ENCODE peak calls at places on chromosome 2, in seven cellular contexts. One of them, this sample, is unnamed.

GRCh38 chr2:240630771-240631560 is 5.7 kb downstream of the GPR35 start:
- DNase-seq in progenitor cell of endocrine pancreas: no peak
- DNase-seq in activated T-cell treated with anti-CD3 and anti-CD28 coated beads for 24 hours: no peak
- DNase-seq in stimulated activated CD8-positive, alpha-beta memory T cell treated with anti-CD3 and anti-CD28 coated beads, Interleukin-2, amount 100 ng/mL, for 1 hour: no peak
- DNase-seq in fibroblast of lung: no peak
- DNase-seq in astrocyte of the hippocampus: no peak
- DNase-seq in activated naive CD4-positive, alpha-beta T cell: no peak
- DNase-seq in this sample: no peak

GRCh38 chr2:64488050-64488974 is 34.4 kb downstream of the LGALSL start:
- DNase-seq in progenitor cell of endocrine pancreas: peak; percentile 75
- DNase-seq in activated T-cell treated with anti-CD3 and anti-CD28 coated beads for 24 hours: peak; percentile 71
- DNase-seq in stimulated activated CD8-positive, alpha-beta memory T cell treated with anti-CD3 and anti-CD28 coated beads, Interleukin-2, amount 100 ng/mL, for 1 hour: peak; percentile 68
- DNase-seq in fibroblast of lung: peak; percentile 66
- DNase-seq in astrocyte of the hippocampus: peak; percentile 69
- DNase-seq in activated naive CD4-positive, alpha-beta T cell: peak; percentile 75
- DNase-seq in this sample: peak; percentile 62

GRCh38 chr2:42722328-42723190 is 41.4 kb downstream of the OXER1 start:
- DNase-seq in progenitor cell of endocrine pancreas: no peak
- DNase-seq in activated T-cell treated with anti-CD3 and anti-CD28 coated beads for 24 hours: no peak
- DNase-seq in stimulated activated CD8-positive, alpha-beta memory T cell treated with anti-CD3 and anti-CD28 coated beads, Interleukin-2, amount 100 ng/mL, for 1 hour: no peak
- DNase-seq in fibroblast of lung: peak; percentile 88
- DNase-seq in astrocyte of the hippocampus: peak; percentile 93
- DNase-seq in activated naive CD4-positive, alpha-beta T cell: no peak
- DNase-seq in this sample: no peak

GRCh38 chr2:102147935-102148334 is 5.4 kb downstream of the IL1R1 start:
- DNase-seq in progenitor cell of endocrine pancreas: no peak
- DNase-seq in activated T-cell treated with anti-CD3 and anti-CD28 coated beads for 24 hours: peak; percentile 62
- DNase-seq in stimulated activated CD8-positive, alpha-beta memory T cell treated with anti-CD3 and anti-CD28 coated beads, Interleukin-2, amount 100 ng/mL, for 1 hour: no peak
- DNase-seq in fibroblast of lung: no peak
- DNase-seq in astrocyte of the hippocampus: peak; percentile 54
- DNase-seq in activated naive CD4-positive, alpha-beta T cell: no peak
- DNase-seq in this sample: no peak

GRCh38 chr2:11774600-11774999 is 28.2 kb downstream of the LPIN1 start:
- DNase-seq in progenitor cell of endocrine pancreas: no peak
- DNase-seq in activated T-cell treated with anti-CD3 and anti-CD28 coated beads for 24 hours: no peak
- DNase-seq in stimulated activated CD8-positive, alpha-beta memory T cell treated with anti-CD3 and anti-CD28 coated beads, Interleukin-2, amount 100 ng/mL, for 1 hour: no peak
- DNase-seq in fibroblast of lung: no peak
- DNase-seq in astrocyte of the hippocampus: no peak
- DNase-seq in activated naive CD4-positive, alpha-beta T cell: no peak
- DNase-seq in this sample: no peak

GRCh38 chr2:200159829-200160781 is 146.4 kb upstream of the SPATS2L start:
- DNase-seq in progenitor cell of endocrine pancreas: no peak
- DNase-seq in activated T-cell treated with anti-CD3 and anti-CD28 coated beads for 24 hours: no peak
- DNase-seq in stimulated activated CD8-positive, alpha-beta memory T cell treated with anti-CD3 and anti-CD28 coated beads, Interleukin-2, amount 100 ng/mL, for 1 hour: no peak
- DNase-seq in fibroblast of lung: peak; percentile 48
- DNase-seq in astrocyte of the hippocampus: peak; percentile 41
- DNase-seq in activated naive CD4-positive, alpha-beta T cell: no peak
- DNase-seq in this sample: no peak

GRCh38 chr2:191166111-191166755 is 15.4 kb upstream of the STAT4 start:
- DNase-seq in progenitor cell of endocrine pancreas: no peak
- DNase-seq in activated T-cell treated with anti-CD3 and anti-CD28 coated beads for 24 hours: no peak
- DNase-seq in stimulated activated CD8-positive, alpha-beta memory T cell treated with anti-CD3 and anti-CD28 coated beads, Interleukin-2, amount 100 ng/mL, for 1 hour: no peak
- DNase-seq in fibroblast of lung: peak; percentile 94
- DNase-seq in astrocyte of the hippocampus: peak; percentile 58
- DNase-seq in activated naive CD4-positive, alpha-beta T cell: no peak
- DNase-seq in this sample: no peak

GRCh38 chr2:67463810-67464209 is 66.7 kb downstream of the ETAA1 start:
- DNase-seq in progenitor cell of endocrine pancreas: no peak
- DNase-seq in activated T-cell treated with anti-CD3 and anti-CD28 coated beads for 24 hours: no peak
- DNase-seq in stimulated activated CD8-positive, alpha-beta memory T cell treated with anti-CD3 and anti-CD28 coated beads, Interleukin-2, amount 100 ng/mL, for 1 hour: no peak
- DNase-seq in fibroblast of lung: peak; percentile 51
- DNase-seq in astrocyte of the hippocampus: peak; percentile 85
- DNase-seq in activated naive CD4-positive, alpha-beta T cell: no peak
- DNase-seq in this sample: peak; percentile 87

GRCh38 chr2:24272907-24273306 is 87.4 kb downstream of the ITSN2 start:
- DNase-seq in progenitor cell of endocrine pancreas: no peak
- DNase-seq in activated T-cell treated with anti-CD3 and anti-CD28 coated beads for 24 hours: no peak
- DNase-seq in stimulated activated CD8-positive, alpha-beta memory T cell treated with anti-CD3 and anti-CD28 coated beads, Interleukin-2, amount 100 ng/mL, for 1 hour: no peak
- DNase-seq in fibroblast of lung: no peak
- DNase-seq in astrocyte of the hippocampus: no peak
- DNase-seq in activated naive CD4-positive, alpha-beta T cell: no peak
- DNase-seq in this sample: no peak

GRCh38 chr2:65708129-65708528 is 275.7 kb upstream of the SPRED2 start:
- DNase-seq in progenitor cell of endocrine pancreas: no peak
- DNase-seq in activated T-cell treated with anti-CD3 and anti-CD28 coated beads for 24 hours: no peak
- DNase-seq in stimulated activated CD8-positive, alpha-beta memory T cell treated with anti-CD3 and anti-CD28 coated beads, Interleukin-2, amount 100 ng/mL, for 1 hour: no peak
- DNase-seq in fibroblast of lung: peak; percentile 23
- DNase-seq in astrocyte of the hippocampus: peak; percentile 21
- DNase-seq in activated naive CD4-positive, alpha-beta T cell: no peak
- DNase-seq in this sample: no peak

GRCh38 chr2:241234962-241235361 is 46.5 kb downstream of the ANO7 start:
- DNase-seq in progenitor cell of endocrine pancreas: no peak
- DNase-seq in activated T-cell treated with anti-CD3 and anti-CD28 coated beads for 24 hours: no peak
- DNase-seq in stimulated activated CD8-positive, alpha-beta memory T cell treated with anti-CD3 and anti-CD28 coated beads, Interleukin-2, amount 100 ng/mL, for 1 hour: no peak
- DNase-seq in fibroblast of lung: no peak
- DNase-seq in astrocyte of the hippocampus: no peak
- DNase-seq in activated naive CD4-positive, alpha-beta T cell: no peak
- DNase-seq in this sample: no peak

GRCh38 chr2:40592223-40592622 is 140.3 kb upstream of the SLC8A1 start:
- DNase-seq in progenitor cell of endocrine pancreas: no peak
- DNase-seq in activated T-cell treated with anti-CD3 and anti-CD28 coated beads for 24 hours: no peak
- DNase-seq in stimulated activated CD8-positive, alpha-beta memory T cell treated with anti-CD3 and anti-CD28 coated beads, Interleukin-2, amount 100 ng/mL, for 1 hour: no peak
- DNase-seq in fibroblast of lung: no peak
- DNase-seq in astrocyte of the hippocampus: no peak
- DNase-seq in activated naive CD4-positive, alpha-beta T cell: no peak
- DNase-seq in this sample: no peak

GRCh38 chr2:73085691-73086090 is 14.2 kb upstream of the SFXN5 start:
- DNase-seq in progenitor cell of endocrine pancreas: peak; percentile 80
- DNase-seq in activated T-cell treated with anti-CD3 and anti-CD28 coated beads for 24 hours: peak; percentile 78
- DNase-seq in stimulated activated CD8-positive, alpha-beta memory T cell treated with anti-CD3 and anti-CD28 coated beads, Interleukin-2, amount 100 ng/mL, for 1 hour: peak; percentile 75
- DNase-seq in fibroblast of lung: peak; percentile 67
- DNase-seq in astrocyte of the hippocampus: peak; percentile 88
- DNase-seq in activated naive CD4-positive, alpha-beta T cell: peak; percentile 71
- DNase-seq in this sample: peak; percentile 68

GRCh38 chr2:216807861-216808272 is 52.0 kb downstream of the TNP1 start:
- DNase-seq in progenitor cell of endocrine pancreas: no peak
- DNase-seq in activated T-cell treated with anti-CD3 and anti-CD28 coated beads for 24 hours: no peak
- DNase-seq in stimulated activated CD8-positive, alpha-beta memory T cell treated with anti-CD3 and anti-CD28 coated beads, Interleukin-2, amount 100 ng/mL, for 1 hour: no peak
- DNase-seq in fibroblast of lung: no peak
- DNase-seq in astrocyte of the hippocampus: peak; percentile 77
- DNase-seq in activated naive CD4-positive, alpha-beta T cell: no peak
- DNase-seq in this sample: no peak

GRCh38 chr2:27407798-27408491 is 1.4 kb downstream of the PPM1G start:
- DNase-seq in progenitor cell of endocrine pancreas: peak; percentile 19
- DNase-seq in activated T-cell treated with anti-CD3 and anti-CD28 coated beads for 24 hours: no peak
- DNase-seq in stimulated activated CD8-positive, alpha-beta memory T cell treated with anti-CD3 and anti-CD28 coated beads, Interleukin-2, amount 100 ng/mL, for 1 hour: no peak
- DNase-seq in fibroblast of lung: peak; percentile 70
- DNase-seq in astrocyte of the hippocampus: peak; percentile 55
- DNase-seq in activated naive CD4-positive, alpha-beta T cell: no peak
- DNase-seq in this sample: peak; percentile 74

GRCh38 chr2:235055891-235056516 is 104.2 kb downstream of the SH3BP4 start:
- DNase-seq in progenitor cell of endocrine pancreas: no peak
- DNase-seq in activated T-cell treated with anti-CD3 and anti-CD28 coated beads for 24 hours: no peak
- DNase-seq in stimulated activated CD8-positive, alpha-beta memory T cell treated with anti-CD3 and anti-CD28 coated beads, Interleukin-2, amount 100 ng/mL, for 1 hour: no peak
- DNase-seq in fibroblast of lung: peak; percentile 48
- DNase-seq in astrocyte of the hippocampus: peak; percentile 38
- DNase-seq in activated naive CD4-positive, alpha-beta T cell: no peak
- DNase-seq in this sample: peak; percentile 38

GRCh38 chr2:74481961-74482800 is 617 bp downstream of the CCDC142 start:
- DNase-seq in progenitor cell of endocrine pancreas: no peak
- DNase-seq in activated T-cell treated with anti-CD3 and anti-CD28 coated beads for 24 hours: peak; percentile 41
- DNase-seq in stimulated activated CD8-positive, alpha-beta memory T cell treated with anti-CD3 and anti-CD28 coated beads, Interleukin-2, amount 100 ng/mL, for 1 hour: no peak
- DNase-seq in fibroblast of lung: no peak
- DNase-seq in astrocyte of the hippocampus: no peak
- DNase-seq in activated naive CD4-positive, alpha-beta T cell: peak; percentile 54
- DNase-seq in this sample: no peak

GRCh38 chr2:202669841-202670240 is 35.1 kb downstream of the FAM117B start:
- DNase-seq in progenitor cell of endocrine pancreas: no peak
- DNase-seq in activated T-cell treated with anti-CD3 and anti-CD28 coated beads for 24 hours: no peak
- DNase-seq in stimulated activated CD8-positive, alpha-beta memory T cell treated with anti-CD3 and anti-CD28 coated beads, Interleukin-2, amount 100 ng/mL, for 1 hour: no peak
- DNase-seq in fibroblast of lung: no peak
- DNase-seq in astrocyte of the hippocampus: no peak
- DNase-seq in activated naive CD4-positive, alpha-beta T cell: no peak
- DNase-seq in this sample: no peak

GRCh38 chr2:85642725-85643124 is 25.3 kb downstream of the SFTPB start:
- DNase-seq in progenitor cell of endocrine pancreas: no peak
- DNase-seq in activated T-cell treated with anti-CD3 and anti-CD28 coated beads for 24 hours: no peak
- DNase-seq in stimulated activated CD8-positive, alpha-beta memory T cell treated with anti-CD3 and anti-CD28 coated beads, Interleukin-2, amount 100 ng/mL, for 1 hour: no peak
- DNase-seq in fibroblast of lung: no peak
- DNase-seq in astrocyte of the hippocampus: no peak
- DNase-seq in activated naive CD4-positive, alpha-beta T cell: no peak
- DNase-seq in this sample: no peak

GRCh38 chr2:71212336-71212735 is 14.6 kb downstream of the PAIP2B start:
- DNase-seq in progenitor cell of endocrine pancreas: no peak
- DNase-seq in activated T-cell treated with anti-CD3 and anti-CD28 coated beads for 24 hours: no peak
- DNase-seq in stimulated activated CD8-positive, alpha-beta memory T cell treated with anti-CD3 and anti-CD28 coated beads, Interleukin-2, amount 100 ng/mL, for 1 hour: no peak
- DNase-seq in fibroblast of lung: no peak
- DNase-seq in astrocyte of the hippocampus: no peak
- DNase-seq in activated naive CD4-positive, alpha-beta T cell: no peak
- DNase-seq in this sample: no peak

GRCh38 chr2:1504311-1504750 is 91.1 kb downstream of the TPO start:
- DNase-seq in progenitor cell of endocrine pancreas: no peak
- DNase-seq in activated T-cell treated with anti-CD3 and anti-CD28 coated beads for 24 hours: no peak
- DNase-seq in stimulated activated CD8-positive, alpha-beta memory T cell treated with anti-CD3 and anti-CD28 coated beads, Interleukin-2, amount 100 ng/mL, for 1 hour: no peak
- DNase-seq in fibroblast of lung: no peak
- DNase-seq in astrocyte of the hippocampus: no peak
- DNase-seq in activated naive CD4-positive, alpha-beta T cell: no peak
- DNase-seq in this sample: no peak

GRCh38 chr2:226793615-226794014 is 6.0 kb downstream of the IRS1 start:
- DNase-seq in progenitor cell of endocrine pancreas: no peak
- DNase-seq in activated T-cell treated with anti-CD3 and anti-CD28 coated beads for 24 hours: no peak
- DNase-seq in stimulated activated CD8-positive, alpha-beta memory T cell treated with anti-CD3 and anti-CD28 coated beads, Interleukin-2, amount 100 ng/mL, for 1 hour: no peak
- DNase-seq in fibroblast of lung: no peak
- DNase-seq in astrocyte of the hippocampus: peak; percentile 29
- DNase-seq in activated naive CD4-positive, alpha-beta T cell: no peak
- DNase-seq in this sample: no peak

GRCh38 chr2:112163541-112163981 is 25.4 kb downstream of the FBLN7 start:
- DNase-seq in progenitor cell of endocrine pancreas: no peak
- DNase-seq in activated T-cell treated with anti-CD3 and anti-CD28 coated beads for 24 hours: no peak
- DNase-seq in stimulated activated CD8-positive, alpha-beta memory T cell treated with anti-CD3 and anti-CD28 coated beads, Interleukin-2, amount 100 ng/mL, for 1 hour: no peak
- DNase-seq in fibroblast of lung: no peak
- DNase-seq in astrocyte of the hippocampus: peak; percentile 43
- DNase-seq in activated naive CD4-positive, alpha-beta T cell: no peak
- DNase-seq in this sample: no peak

GRCh38 chr2:44936715-44937687 is 4.5 kb upstream of the SIX3 start:
- DNase-seq in progenitor cell of endocrine pancreas: no peak
- DNase-seq in activated T-cell treated with anti-CD3 and anti-CD28 coated beads for 24 hours: no peak
- DNase-seq in stimulated activated CD8-positive, alpha-beta memory T cell treated with anti-CD3 and anti-CD28 coated beads, Interleukin-2, amount 100 ng/mL, for 1 hour: no peak
- DNase-seq in fibroblast of lung: no peak
- DNase-seq in astrocyte of the hippocampus: no peak
- DNase-seq in activated naive CD4-positive, alpha-beta T cell: no peak
- DNase-seq in this sample: no peak

GRCh38 chr2:19124135-19124534 is 234.3 kb downstream of the OSR1 start:
- DNase-seq in progenitor cell of endocrine pancreas: no peak
- DNase-seq in activated T-cell treated with anti-CD3 and anti-CD28 coated beads for 24 hours: no peak
- DNase-seq in stimulated activated CD8-positive, alpha-beta memory T cell treated with anti-CD3 and anti-CD28 coated beads, Interleukin-2, amount 100 ng/mL, for 1 hour: no peak
- DNase-seq in fibroblast of lung: peak; percentile 42
- DNase-seq in astrocyte of the hippocampus: peak; percentile 45
- DNase-seq in activated naive CD4-positive, alpha-beta T cell: no peak
- DNase-seq in this sample: no peak

GRCh38 chr2:108268001-108268400 is 20.7 kb upstream of the SULT1C2 start:
- DNase-seq in progenitor cell of endocrine pancreas: no peak
- DNase-seq in activated T-cell treated with anti-CD3 and anti-CD28 coated beads for 24 hours: no peak
- DNase-seq in stimulated activated CD8-positive, alpha-beta memory T cell treated with anti-CD3 and anti-CD28 coated beads, Interleukin-2, amount 100 ng/mL, for 1 hour: no peak
- DNase-seq in fibroblast of lung: peak; percentile 74
- DNase-seq in astrocyte of the hippocampus: peak; percentile 84
- DNase-seq in activated naive CD4-positive, alpha-beta T cell: no peak
- DNase-seq in this sample: no peak

GRCh38 chr2:122300758-122301157 is 545.3 kb downstream of the TSN start:
- DNase-seq in progenitor cell of endocrine pancreas: no peak
- DNase-seq in activated T-cell treated with anti-CD3 and anti-CD28 coated beads for 24 hours: no peak
- DNase-seq in stimulated activated CD8-positive, alpha-beta memory T cell treated with anti-CD3 and anti-CD28 coated beads, Interleukin-2, amount 100 ng/mL, for 1 hour: no peak
- DNase-seq in fibroblast of lung: no peak
- DNase-seq in astrocyte of the hippocampus: no peak
- DNase-seq in activated naive CD4-positive, alpha-beta T cell: no peak
- DNase-seq in this sample: no peak

GRCh38 chr2:12821656-12822055 is 104.9 kb downstream of the TRIB2 start:
- DNase-seq in progenitor cell of endocrine pancreas: no peak
- DNase-seq in activated T-cell treated with anti-CD3 and anti-CD28 coated beads for 24 hours: no peak
- DNase-seq in stimulated activated CD8-positive, alpha-beta memory T cell treated with anti-CD3 and anti-CD28 coated beads, Interleukin-2, amount 100 ng/mL, for 1 hour: no peak
- DNase-seq in fibroblast of lung: no peak
- DNase-seq in astrocyte of the hippocampus: no peak
- DNase-seq in activated naive CD4-positive, alpha-beta T cell: no peak
- DNase-seq in this sample: no peak

GRCh38 chr2:196830701-196831100 is 21.5 kb upstream of the C2orf66 start:
- DNase-seq in progenitor cell of endocrine pancreas: no peak
- DNase-seq in activated T-cell treated with anti-CD3 and anti-CD28 coated beads for 24 hours: no peak
- DNase-seq in stimulated activated CD8-positive, alpha-beta memory T cell treated with anti-CD3 and anti-CD28 coated beads, Interleukin-2, amount 100 ng/mL, for 1 hour: no peak
- DNase-seq in fibroblast of lung: no peak
- DNase-seq in astrocyte of the hippocampus: no peak
- DNase-seq in activated naive CD4-positive, alpha-beta T cell: no peak
- DNase-seq in this sample: no peak

GRCh38 chr2:220775856-220776467 is 796.1 kb downstream of the EPHA4 start:
- DNase-seq in progenitor cell of endocrine pancreas: no peak
- DNase-seq in activated T-cell treated with anti-CD3 and anti-CD28 coated beads for 24 hours: no peak
- DNase-seq in stimulated activated CD8-positive, alpha-beta memory T cell treated with anti-CD3 and anti-CD28 coated beads, Interleukin-2, amount 100 ng/mL, for 1 hour: no peak
- DNase-seq in fibroblast of lung: no peak
- DNase-seq in astrocyte of the hippocampus: no peak
- DNase-seq in activated naive CD4-positive, alpha-beta T cell: no peak
- DNase-seq in this sample: no peak

GRCh38 chr2:85990084-85990483 is 101.3 kb upstream of the ST3GAL5 start:
- DNase-seq in progenitor cell of endocrine pancreas: peak; percentile 8
- DNase-seq in activated T-cell treated with anti-CD3 and anti-CD28 coated beads for 24 hours: no peak
- DNase-seq in stimulated activated CD8-positive, alpha-beta memory T cell treated with anti-CD3 and anti-CD28 coated beads, Interleukin-2, amount 100 ng/mL, for 1 hour: no peak
- DNase-seq in fibroblast of lung: no peak
- DNase-seq in astrocyte of the hippocampus: no peak
- DNase-seq in activated naive CD4-positive, alpha-beta T cell: no peak
- DNase-seq in this sample: no peak

This sample was measured in SK-N-DZ.